ENCODE peak calls at places on chromosome 19, in four cellular contexts. H is stomach, W is HCT116, U is suprapubic skin. T is an unnamed sample.

GRCh38 chr19:48826606-48827020 is 9.7 kb downstream of the HSD17B14 start:
- DNase-seq in H (peak; percentile 62), W (no peak), U (no peak), T (peak; percentile 29)

GRCh38 chr19:13781547-13781946 is 7.3 kb downstream of the C19orf53 start:
- DNase-seq in H (peak; percentile 62), W (peak; percentile 54), U (peak; percentile 89), T (peak; percentile 76)

GRCh38 chr19:49592486-49593232 is 1.7 kb downstream of the PRR12 start:
- DNase-seq in H (no peak), W (no peak), U (no peak), T (no peak)

GRCh38 chr19:6728346-6728745 is 7.9 kb upstream of the C3 start:
- DNase-seq in H (no peak), W (no peak), U (no peak), T (no peak)

GRCh38 chr19:7533281-7533819 is 2.2 kb upstream of the PNPLA6 start:
- DNase-seq in H (peak; percentile 61), W (no peak), U (no peak), T (peak; percentile 62)

GRCh38 chr19:47430041-47430802 is 10.9 kb upstream of the MEIS3 start:
- DNase-seq in H (peak; percentile 53), W (no peak), U (no peak), T (peak; percentile 64)

GRCh38 chr19:15367439-15367838 is 12.1 kb downstream of the AKAP8 start:
- DNase-seq in H (no peak), W (no peak), U (no peak), T (no peak)

GRCh38 chr19:18708452-18709231 is 25.2 kb downstream of the CRTC1 start:
- DNase-seq in H (peak; percentile 56), W (no peak), U (no peak), T (no peak)

GRCh38 chr19:1538978-1539377 is 15.1 kb downstream of the PLK5 start:
- DNase-seq in H (no peak), W (no peak), U (no peak), T (no peak)

GRCh38 chr19:10112895-10113591 is 1.6 kb downstream of the P2RY11 start:
- DNase-seq in H (peak; percentile 64), W (no peak), U (peak; percentile 77), T (peak; percentile 68)

GRCh38 chr19:31560771-31561080 is 211.5 kb upstream of the TSHZ3 start:
- DNase-seq in H (no peak), W (no peak), U (no peak), T (no peak)

GRCh38 chr19:5985098-5985783 is 7.3 kb upstream of the RANBP3 start:
- DNase-seq in H (no peak), W (no peak), U (no peak), T (no peak)

GRCh38 chr19:41352609-41353465 is 885 bp downstream of the TGFB1 start:
- DNase-seq in H (peak; percentile 66), W (no peak), U (peak; percentile 79), T (peak; percentile 78)

GRCh38 chr19:2057484-2058469 is 6.7 kb upstream of the MKNK2 start:
- DNase-seq in H (no peak), W (no peak), U (peak; percentile 68), T (peak; percentile 10)

GRCh38 chr19:13122980-13123957 is 5.2 kb downstream of the NACC1 start:
- DNase-seq in H (no peak), W (no peak), U (no peak), T (no peak)

GRCh38 chr19:21947775-21948174 is 63.0 kb downstream of the ZNF208 start:
- DNase-seq in H (no peak), W (peak; percentile 4), U (no peak), T (no peak)

GRCh38 chr19:40774916-40775631 is at the start of gene MIA:
- DNase-seq in H (no peak), W (no peak), U (no peak), T (no peak)

DNA sequence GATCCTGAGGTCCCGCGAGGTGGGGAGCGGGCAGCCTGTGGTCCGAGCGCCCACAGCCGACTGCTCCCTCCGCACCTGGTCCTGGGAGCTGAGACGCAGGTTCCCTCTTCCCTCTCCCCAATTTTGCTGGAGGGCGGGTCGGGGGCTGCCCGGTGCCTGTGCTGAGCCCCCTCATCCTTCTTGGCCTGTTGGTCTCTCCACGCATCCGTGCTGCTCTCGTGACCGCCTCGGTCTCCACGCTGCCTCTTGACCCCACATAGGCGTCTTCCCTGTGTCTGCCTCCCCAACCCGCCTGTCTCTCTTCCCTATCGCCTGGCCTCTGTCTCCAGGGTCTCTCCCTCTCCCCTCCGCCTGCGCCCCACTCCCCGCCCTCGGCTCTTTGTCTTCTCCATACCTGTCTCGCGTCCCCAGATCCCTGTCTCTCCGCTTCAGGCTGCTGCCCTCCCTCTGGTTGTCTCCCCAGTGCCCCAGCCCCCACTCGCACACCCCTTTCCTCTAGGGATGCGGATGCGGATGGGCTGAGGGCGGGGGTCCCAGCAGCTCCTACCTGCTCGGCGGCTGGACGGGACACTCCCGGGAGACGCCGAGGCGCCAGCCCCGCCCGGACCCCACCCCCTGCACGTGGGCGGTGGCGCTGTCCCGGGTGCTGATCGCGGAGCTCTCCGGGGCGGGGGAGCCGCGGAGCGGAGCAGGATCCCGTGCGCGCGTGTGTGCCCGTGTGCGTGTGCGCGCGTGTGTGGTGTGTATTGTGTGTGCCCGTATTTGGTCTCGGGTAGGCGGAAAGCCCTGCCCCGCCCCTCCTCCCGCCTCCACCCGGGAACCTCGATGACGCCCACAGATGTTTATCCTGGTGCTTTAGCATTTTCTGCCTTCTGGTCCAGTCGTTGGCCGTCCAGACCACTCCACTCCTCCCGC is at the start of gene SYT5:
- DNase-seq in H (peak; percentile 40), W (no peak), U (no peak), T (peak; percentile 46)
- TF ChIP-seq CTCF in H (no peak), W (no peak), U (no peak), T (no peak)

GRCh38 chr19:17394891-17395415 is 957 bp upstream of the CCDC194 start:
- DNase-seq in H (peak; percentile 58), W (peak; percentile 71), U (no peak), T (peak; percentile 57)
- TF ChIP-seq POLR2AphosphoS5 in H (no peak), W (peak; percentile 23), U (no peak), T (no peak)

GRCh38 chr19:11737964-11738745 is 591 bp downstream of the ZNF823 start:
- DNase-seq in H (peak; percentile 82), W (no peak), U (peak; percentile 70), T (peak; percentile 84)
- TF ChIP-seq POLR2A in H (no peak), W (no peak), U (no peak), T (peak; percentile 88)

GRCh38 chr19:29596885-29597525 is 9.1 kb upstream of the POP4 start:
- DNase-seq in H (no peak), W (no peak), U (no peak), T (no peak)
- TF ChIP-seq CTCF in H (no peak), W (peak; percentile 23), U (no peak), T (no peak)